ENCODE peak calls at places on chromosomes 12 and 14, in eight cellular contexts. U is CD4-positive, alpha-beta T cell; T is stimulated activated CD4-positive, alpha-beta T cell treated with anti-CD3 and anti-CD28 coated beads, TNF-alpha, amount 100 ng/mL, for 4 hours; R is activated T-cell treated with anti-CD3 and anti-CD28 coated beads, Interleukin-2, amount 50 U/mL, for 24 hours; Z is HFF-Myc; G is HTR-8/SVneo; A is nephron progenitor cell; V is fibroblast of mammary gland. P is an unnamed sample.

GRCh38 chr14:92254786-92255185 is 68.2 kb upstream of the SLC24A4 start:
- DNase-seq in Z (no peak), T (no peak), V (peak; percentile 64), A (peak; percentile 52), R (no peak), U (no peak), G (no peak), P (no peak)

GRCh38 chr12:62772556-62772955 is 162.4 kb downstream of the PPM1H start:
- DNase-seq in Z (no peak), T (no peak), G (peak; percentile 25), U (no peak), A (no peak), V (peak; percentile 70), R (no peak), P (no peak)

GRCh38 chr12:96302706-96303310 is 97.4 kb downstream of the CDK17 start:
- DNase-seq in A (no peak), V (no peak), U (no peak), R (no peak), Z (no peak), G (no peak), T (no peak), P (no peak)

GRCh38 chr12:124631681-124632080 is 64.3 kb upstream of the NCOR2 start:
- DNase-seq in Z (no peak), G (no peak), V (no peak), A (no peak), R (no peak), T (no peak), U (no peak), P (no peak)

GRCh38 chr14:57656853-57657252 is 163.2 kb upstream of the CCDC198 start:
- DNase-seq in T (no peak), Z (no peak), A (no peak), G (no peak), R (no peak), U (no peak), V (no peak), P (no peak)

GRCh38 chr14:34098045-34098984 is 147.4 kb upstream of the EGLN3 start:
- DNase-seq in U (no peak), R (no peak), A (peak; percentile 38), T (no peak), V (peak; percentile 69), Z (peak; percentile 36), G (peak; percentile 34), P (no peak)

GRCh38 chr14:55077691-55078151 is 26.3 kb downstream of the MAPK1IP1L start:
- DNase-seq in T (no peak), G (no peak), Z (no peak), V (peak; percentile 61), U (no peak), R (no peak), A (no peak), P (no peak)

GRCh38 chr12:93918900-93919299 is 229.5 kb upstream of the PLXNC1 start:
- DNase-seq in V (no peak), T (no peak), Z (no peak), U (no peak), R (no peak), A (no peak), G (no peak), P (no peak)

GRCh38 chr12:129903956-129904769 is at the start of gene TMEM132D:
- DNase-seq in G (no peak), V (no peak), Z (no peak), U (no peak), A (peak; percentile 69), T (no peak), R (no peak), P (no peak)

GRCh38 chr12:52165096-52165855 is 26.5 kb downstream of the KRT80 start:
- DNase-seq in R (no peak), G (no peak), T (no peak), V (no peak), U (no peak), A (no peak), Z (no peak), P (no peak)

GRCh38 chr12:83097656-83098055 is 410.9 kb downstream of the TMTC2 start:
- DNase-seq in U (no peak), R (no peak), Z (no peak), A (no peak), V (no peak), G (no peak), T (no peak), P (no peak)

GRCh38 chr12:80943345-80943744 is 5.6 kb upstream of the LIN7A start:
- DNase-seq in A (no peak), G (no peak), Z (no peak), R (no peak), V (no peak), T (no peak), U (no peak), P (no peak)

GRCh38 chr12:104680506-104680905 is 223.8 kb downstream of the CHST11 start:
- DNase-seq in U (no peak), A (no peak), R (no peak), T (no peak), G (no peak), Z (no peak), V (no peak), P (no peak)

GRCh38 chr12:132248439-132249157 is 80.8 kb downstream of the GALNT9 start:
- DNase-seq in Z (no peak), A (no peak), U (no peak), T (no peak), V (peak; percentile 82), G (no peak), R (no peak), P (peak; percentile 50)

GRCh38 chr12:3722368-3722767 is 30.5 kb downstream of the CRACR2A start:
- DNase-seq in V (no peak), G (no peak), R (no peak), Z (no peak), U (no peak), A (no peak), T (no peak), P (no peak)

GRCh38 chr12:5085896-5086295 is 42.2 kb downstream of the KCNA5 start:
- DNase-seq in A (no peak), U (no peak), V (peak; percentile 75), Z (peak; percentile 41), G (no peak), R (no peak), T (no peak), P (no peak)

GRCh38 chr12:65940744-65941143 is 116.5 kb downstream of the HMGA2 start:
- DNase-seq in T (no peak), Z (no peak), V (no peak), G (no peak), U (no peak), R (no peak), A (no peak), P (no peak)

GRCh38 chr12:85325452-85325851 is 45.4 kb downstream of the ALX1 start:
- DNase-seq in U (no peak), T (no peak), G (no peak), A (no peak), Z (no peak), R (no peak), V (no peak), P (no peak)

GRCh38 chr12:14373202-14373601 is 7.7 kb downstream of the ATF7IP start:
- DNase-seq in Z (peak; percentile 65), V (peak; percentile 71), G (no peak), A (no peak), U (no peak), T (no peak), R (no peak), P (no peak)

GRCh38 chr12:1054103-1054838 is 63.2 kb downstream of the ERC1 start:
- DNase-seq in Z (no peak), U (no peak), A (no peak), G (no peak), V (no peak), T (no peak), R (no peak), P (no peak)

GRCh38 chr12:128267651-128268347 is 829 bp downstream of the TMEM132C start:
- DNase-seq in Z (no peak), R (no peak), A (peak; percentile 44), G (no peak), V (no peak), U (no peak), T (no peak), P (no peak)

GRCh38 chr12:50711018-50711527 is 52.8 kb upstream of the ATF1 start:
- DNase-seq in R (no peak), T (no peak), Z (no peak), A (no peak), V (no peak), G (no peak), U (no peak), P (no peak)

GRCh38 chr12:42143401-42144173 is 1.1 kb downstream of the GXYLT1 start:
- DNase-seq in Z (no peak), A (no peak), R (no peak), U (no peak), G (no peak), T (no peak), V (peak; percentile 27), P (no peak)

GRCh38 chr12:42448841-42449240 is 122.9 kb downstream of the PPHLN1 start:
- DNase-seq in V (peak; percentile 68), T (no peak), U (no peak), Z (no peak), A (no peak), G (no peak), R (no peak), P (no peak)